ENCODE peak calls at places on chromosomes 11 and 22, in five cellular contexts. W, B, T, X and C are unnamed samples.

GRCh38 chr22:39530692-39531331 is 1.7 kb downstream of the RPS19BP1 start:
- DNase-seq in W (peak; percentile 14), X (no peak), B (no peak), T (no peak), C (no peak)

GRCh38 chr11:113082501-113082900 is 121.3 kb downstream of the NCAM1 start:
- DNase-seq in B (no peak), X (no peak), W (no peak), T (no peak), C (peak; percentile 57)

GRCh38 chr11:71996946-71997345 is 1.8 kb upstream of the IL18BP start:
- DNase-seq in X (no peak), B (no peak), W (no peak), T (no peak), C (no peak)

GRCh38 chr22:35310556-35311550 is 11.2 kb downstream of the TOM1 start:
- DNase-seq in X (no peak), W (no peak), B (no peak), T (no peak), C (no peak)

GRCh38 chr11:61482513-61482912 is 26.0 kb upstream of the LRRC10B start:
- DNase-seq in X (no peak), W (no peak), T (peak; percentile 67), B (no peak), C (no peak)

GRCh38 chr11:132228756-132229325 is 858.4 kb downstream of the NTM start:
- DNase-seq in W (no peak), T (no peak), X (no peak), B (no peak), C (no peak)

GRCh38 chr11:22617868-22618267 is 7.8 kb downstream of the FANCF start:
- DNase-seq in T (no peak), W (no peak), X (no peak), B (no peak), C (no peak)

GRCh38 chr11:17768547-17768946 is 34.0 kb downstream of the KCNC1 start:
- DNase-seq in B (no peak), T (no peak), W (no peak), X (no peak), C (no peak)

GRCh38 chr11:114522818-114523217 is 36.9 kb downstream of the NXPE1 start:
- DNase-seq in X (no peak), B (no peak), T (no peak), W (no peak), C (no peak)

GRCh38 chr11:117985953-117986887 is at the start of gene IL10RA:
- DNase-seq in B (peak; percentile 32), X (peak; percentile 84), T (peak; percentile 71), W (peak; percentile 67), C (no peak)

GRCh38 chr11:129846508-129847335 is 31.1 kb downstream of the TMEM45B start:
- DNase-seq in B (no peak), X (no peak), T (no peak), W (no peak), C (no peak)

GRCh38 chr11:36509265-36509664 is 807 bp downstream of the TRAF6 start:
- DNase-seq in W (no peak), X (no peak), T (no peak), B (no peak), C (no peak)

GRCh38 chr11:36222755-36223635 is 66.2 kb downstream of the COMMD9 start:
- DNase-seq in W (no peak), X (no peak), B (no peak), T (no peak), C (no peak)

GRCh38 chr11:3000032-3000961 is 8.2 kb upstream of the NAP1L4 start:
- DNase-seq in X (peak; percentile 95), T (no peak), W (peak; percentile 12), B (no peak), C (no peak)

GRCh38 chr11:85698195-85698594 is 12.2 kb upstream of the CCDC89 start:
- DNase-seq in W (no peak), B (no peak), T (no peak), X (no peak), C (no peak)

GRCh38 chr22:44616882-44617655 is 84.9 kb upstream of the PRR5 start:
- DNase-seq in T (no peak), W (no peak), X (no peak), B (no peak), C (no peak)

GRCh38 chr11:20243974-20244373 is 83.7 kb upstream of the DBX1 start:
- DNase-seq in T (no peak), W (no peak), X (no peak), B (no peak), C (no peak)

GRCh38 chr11:86162257-86162656 is 82.3 kb upstream of the EED start:
- DNase-seq in B (peak; percentile 36), X (no peak), W (peak; percentile 59), T (no peak), C (no peak)

GRCh38 chr11:103453901-103454300 is 344.7 kb downstream of the DYNC2H1 start:
- DNase-seq in B (no peak), T (no peak), W (no peak), X (no peak), C (no peak)

GRCh38 chr11:3011891-3012885 is 20.1 kb upstream of the NAP1L4 start:
- DNase-seq in X (no peak), T (no peak), B (no peak), W (no peak), C (no peak)

GRCh38 chr11:86153439-86153838 is 84.6 kb upstream of the PICALM start:
- DNase-seq in W (no peak), X (no peak), T (no peak), B (no peak), C (no peak)

GRCh38 chr22:20002661-20003060 is 14.0 kb downstream of the ARVCF start:
- DNase-seq in W (no peak), X (no peak), T (no peak), B (no peak), C (no peak)

GRCh38 chr22:25113316-25113721 is 86.3 kb upstream of the CRYBB3 start:
- DNase-seq in X (peak; percentile 41), T (no peak), B (no peak), W (no peak), C (no peak)

GRCh38 chr11:120054016-120054752 is 83.7 kb downstream of the TRIM29 start:
- DNase-seq in W (no peak), T (no peak), X (no peak), B (no peak), C (peak; percentile 70)

GRCh38 chr11:69320756-69321741 is 27.1 kb downstream of the MYEOV start:
- DNase-seq in B (no peak), W (no peak), X (no peak), T (no peak), C (no peak)

GRCh38 chr11:44711772-44712608 is 14.8 kb upstream of the TSPAN18 start:
- DNase-seq in T (no peak), W (no peak), X (no peak), B (no peak), C (no peak)

GRCh38 chr22:38311331-38311635 is 6.0 kb downstream of the CSNK1E start:
- DNase-seq in X (no peak), B (no peak), T (no peak), W (no peak), C (no peak)

GRCh38 chr11:113204280-113204679 is 110.1 kb upstream of the TTC12 start:
- DNase-seq in T (no peak), W (no peak), B (no peak), X (no peak), C (no peak)

GRCh38 chr22:36183446-36183845 is 18.2 kb downstream of the APOL4 start:
- DNase-seq in X (no peak), B (no peak), T (no peak), W (no peak), C (no peak)

DNA sequence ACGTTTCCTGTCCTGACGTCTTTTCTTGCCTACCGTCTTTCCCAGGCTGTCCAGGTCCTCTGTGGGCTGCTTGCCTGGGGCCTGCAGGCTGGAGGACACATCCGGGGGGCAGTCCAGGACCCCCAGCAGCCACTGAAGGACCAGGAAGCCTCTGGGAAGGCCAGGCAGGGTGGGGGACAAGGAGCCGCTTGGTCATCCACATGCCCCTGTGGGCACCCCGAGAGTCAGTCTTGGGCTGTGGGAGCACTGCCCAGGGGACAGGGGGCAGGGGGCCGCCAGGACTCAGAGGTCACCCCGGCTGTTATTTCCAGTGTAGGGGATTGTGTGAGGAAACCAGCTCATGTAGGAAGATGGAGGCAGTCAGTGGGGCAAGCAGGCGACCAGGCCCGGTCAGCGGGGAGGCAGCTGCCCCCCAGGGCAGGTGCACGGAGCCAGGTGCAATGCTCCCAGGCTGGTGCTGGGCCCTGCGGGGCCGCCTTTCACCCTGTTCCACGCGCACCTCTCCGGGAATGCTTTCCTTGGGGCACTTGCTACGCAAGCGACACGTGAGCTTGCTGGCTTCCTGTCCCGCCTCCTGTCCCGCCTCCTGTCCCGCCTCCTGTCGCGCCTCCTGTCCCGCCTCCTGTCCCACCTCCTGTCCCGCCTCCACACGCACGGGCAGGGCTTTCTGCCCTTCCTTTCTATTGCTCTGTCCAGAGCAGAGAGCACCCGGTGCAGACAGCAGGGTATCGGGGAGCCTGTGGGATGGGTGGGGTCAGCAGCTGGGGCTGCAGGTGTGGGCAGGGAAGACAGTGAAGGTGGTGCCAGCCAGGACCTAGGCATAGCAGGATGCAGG is 39.5 kb downstream of the MUC5B start:
- DNase-seq in X (peak; percentile 93), W (peak; percentile 86), B (peak; percentile 88), T (peak; percentile 67), C (peak; percentile 96)
- TF ChIP-seq EP300 in X (no peak), W (no peak), B (peak; percentile 73), T (no peak), C (no peak)

GRCh38 chr11:66743271-66743968 is 14.4 kb upstream of the SPTBN2 start:
- DNase-seq in T (peak; percentile 78), W (no peak), X (peak; percentile 73), B (no peak), C (peak; percentile 68)
- TF ChIP-seq EP300 in T (no peak), W (no peak), X (no peak), B (no peak), C (no peak)

DNA sequence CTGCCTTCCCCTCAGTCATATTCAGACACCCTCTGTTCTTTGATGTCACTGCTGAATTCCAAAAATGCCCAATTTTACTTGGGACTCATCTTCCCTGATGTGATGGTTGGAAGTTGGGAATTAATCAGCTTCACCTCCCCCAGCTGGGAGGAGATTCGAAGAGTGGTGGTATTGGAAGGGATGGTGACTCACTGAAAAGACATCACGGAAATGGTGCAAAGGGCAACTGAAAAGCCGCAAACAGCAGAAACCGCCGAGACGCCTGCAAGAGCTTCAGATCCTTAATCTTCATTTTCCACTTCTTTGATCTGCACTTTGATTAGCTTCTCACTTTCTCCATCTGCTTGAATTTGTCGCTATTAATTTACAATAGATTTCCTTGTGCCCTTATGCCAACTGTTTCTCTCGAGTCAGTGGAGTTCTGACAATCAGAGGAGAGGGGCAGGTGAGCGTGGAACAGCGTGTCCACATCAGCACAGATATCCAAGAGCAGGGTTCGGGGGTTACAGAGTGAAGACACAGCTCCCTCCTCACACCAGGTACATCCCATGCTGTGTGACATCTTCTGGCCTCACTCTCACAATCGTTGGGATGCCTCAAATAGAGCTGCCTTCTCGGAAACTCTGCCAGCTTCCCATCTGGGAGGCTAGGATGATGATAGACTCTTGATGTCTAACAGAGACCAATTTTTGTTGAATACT is 325.4 kb downstream of the BRD1 start:
- DNase-seq in B (no peak), T (peak; percentile 57), W (no peak), X (no peak), C (no peak)
- TF ChIP-seq EP300 in B (no peak), T (no peak), W (no peak), X (no peak), C (no peak)

GRCh38 chr11:747176-748006 is at the start of gene TALDO1:
- DNase-seq in T (peak; percentile 88), B (peak; percentile 76), X (peak; percentile 95), W (peak; percentile 89), C (peak; percentile 95)
- TF ChIP-seq EP300 in T (no peak), B (no peak), X (no peak), W (no peak), C (no peak)

GRCh38 chr11:65382036-65382803 is at the start of gene SLC25A45:
- DNase-seq in W (peak; percentile 95), B (peak; percentile 89), X (peak; percentile 95), T (peak; percentile 78), C (peak; percentile 98)
- TF ChIP-seq EP300 in W (peak; percentile 52), B (peak; percentile 91), X (peak; percentile 36), T (peak; percentile 35), C (no peak)